ENCODE peak calls at places on chromosomes 13 and 19, in six cellular contexts. D, X, N, Q, Z and L are unnamed samples.

GRCh38 chr13:99227909-99228688 is 27.4 kb downstream of the UBAC2 start:
- DNase-seq in D (no peak), X (no peak), N (no peak), Q (no peak), Z (no peak), L (no peak)

GRCh38 chr19:45455707-45456499 is 11.9 kb upstream of the FOSB start:
- DNase-seq in D (no peak), X (peak; percentile 56), N (no peak), Q (no peak), Z (peak; percentile 85), L (peak; percentile 74)

GRCh38 chr13:38656699-38657098 is 30.2 kb upstream of the FREM2 start:
- DNase-seq in D (no peak), X (no peak), N (no peak), Q (no peak), Z (no peak), L (no peak)

GRCh38 chr13:92739306-92739818 is 487.2 kb upstream of the GPC6 start:
- DNase-seq in D (no peak), X (no peak), N (no peak), Q (no peak), Z (no peak), L (no peak)

GRCh38 chr13:30429721-30430694 is 7.7 kb downstream of the UBE2L5 start:
- DNase-seq in D (no peak), X (no peak), N (no peak), Q (no peak), Z (no peak), L (no peak)

GRCh38 chr13:24505256-24505655 is 7.3 kb downstream of the PARP4 start:
- DNase-seq in D (no peak), X (no peak), N (no peak), Q (no peak), Z (no peak), L (no peak)

GRCh38 chr19:2587001-2587719 is 111.2 kb downstream of the GADD45B start:
- DNase-seq in D (no peak), X (no peak), N (no peak), Q (no peak), Z (no peak), L (no peak)

GRCh38 chr13:20132052-20132634 is 28.7 kb downstream of the GJA3 start:
- DNase-seq in D (no peak), X (no peak), N (no peak), Q (no peak), Z (no peak), L (no peak)

GRCh38 chr19:3987619-3988371 is 2.5 kb upstream of the EEF2 start:
- DNase-seq in D (peak; percentile 83), X (peak; percentile 83), N (peak; percentile 84), Q (peak; percentile 78), Z (peak; percentile 87), L (peak; percentile 91)

GRCh38 chr19:7670150-7670784 is 1.4 kb downstream of the RETN start:
- DNase-seq in D (no peak), X (no peak), N (no peak), Q (no peak), Z (peak; percentile 64), L (no peak)

GRCh38 chr19:8489591-8490394 is 12.6 kb downstream of the PRAM1 start:
- DNase-seq in D (no peak), X (no peak), N (peak; percentile 51), Q (no peak), Z (no peak), L (no peak)

GRCh38 chr19:52351512-52351911 is 15.5 kb downstream of the ZNF610 start:
- DNase-seq in D (no peak), X (peak; percentile 4), N (no peak), Q (no peak), Z (peak; percentile 66), L (no peak)

GRCh38 chr13:47146136-47146535 is 249.3 kb upstream of the HTR2A start:
- DNase-seq in D (no peak), X (no peak), N (no peak), Q (no peak), Z (no peak), L (no peak)

GRCh38 chr19:47253467-47253881 is 2.9 kb upstream of the CCDC9 start:
- DNase-seq in D (no peak), X (no peak), N (no peak), Q (no peak), Z (no peak), L (no peak)

GRCh38 chr13:95485045-95485517 is 67.4 kb upstream of the CLDN10 start:
- DNase-seq in D (no peak), X (no peak), N (no peak), Q (no peak), Z (no peak), L (no peak)

GRCh38 chr19:13097331-13098258 is 5.1 kb downstream of the LYL1 start:
- DNase-seq in D (no peak), X (peak; percentile 47), N (no peak), Q (no peak), Z (peak; percentile 62), L (no peak)